ENCODE peak calls at places on chromosome 14, in eight cellular contexts. F is germinal center, U is PC-3, R is fibroblast of pulmonary artery, Y is choroid plexus epithelial cell, E is uterus, B is KBM-7, O is AG10803. H is an unnamed sample.

GRCh38 chr14:36078080-36078479 is 98.4 kb downstream of the PTCSC3 start:
- DNase-seq in B (no peak), R (no peak), Y (no peak), U (no peak), O (no peak), E (no peak), F (no peak), H (no peak)

GRCh38 chr14:64347748-64348147 is 40.4 kb upstream of the MTHFD1 start:
- DNase-seq in U (no peak), F (no peak), O (no peak), E (no peak), Y (no peak), R (no peak), B (no peak), H (no peak)

GRCh38 chr14:28254768-28255167 is 511.8 kb upstream of the FOXG1 start:
- DNase-seq in F (no peak), U (no peak), Y (no peak), B (no peak), R (peak), E (no peak), O (no peak), H (no peak)

GRCh38 chr14:67435603-67436002 is 23.6 kb upstream of the PLEK2 start:
- DNase-seq in Y (no peak), U (no peak), R (no peak), B (no peak), F (no peak), E (no peak), O (no peak), H (no peak)

GRCh38 chr14:27605298-27605697 is 1007.5 kb upstream of the NOVA1 start:
- DNase-seq in B (no peak), U (no peak), E (no peak), Y (no peak), F (no peak), O (no peak), R (peak), H (no peak)

GRCh38 chr14:36510078-36510799 is 9.8 kb downstream of the NKX2-1 start:
- DNase-seq in R (no peak), U (no peak), F (no peak), E (no peak), O (no peak), Y (no peak), B (no peak), H (peak)

GRCh38 chr14:68309631-68310030 is 483.2 kb downstream of the ZFP36L1 start:
- DNase-seq in U (peak), R (no peak), O (no peak), Y (no peak), F (no peak), B (peak), E (no peak), H (peak)

GRCh38 chr14:25303934-25304333 is 254.0 kb upstream of the STXBP6 start:
- DNase-seq in E (no peak), R (no peak), Y (no peak), F (no peak), B (no peak), O (no peak), U (no peak), H (no peak)

GRCh38 chr14:101226603-101227425 is 323.3 kb upstream of the RTL1 start:
- DNase-seq in F (no peak), O (no peak), Y (no peak), R (no peak), U (no peak), E (no peak), B (no peak), H (no peak)

GRCh38 chr14:61461808-61462275 is 140.5 kb downstream of the PRKCH start:
- DNase-seq in R (peak), B (peak), U (peak), E (no peak), F (peak), Y (peak), O (peak), H (peak)

GRCh38 chr14:74572829-74573360 is 39.1 kb downstream of the LTBP2 start:
- DNase-seq in B (no peak), U (no peak), E (no peak), R (no peak), F (no peak), Y (peak), O (no peak), H (no peak)

GRCh38 chr14:95500772-95501401 is 15.6 kb downstream of the SYNE3 start:
- DNase-seq in E (peak), Y (peak), O (peak), B (no peak), F (no peak), R (peak), U (peak), H (no peak)

GRCh38 chr14:94458558-94459200 is 6.1 kb upstream of the SERPINA11 start:
- DNase-seq in U (no peak), Y (no peak), E (no peak), O (no peak), B (no peak), R (peak), F (no peak), H (no peak)

GRCh38 chr14:73248294-73248868 is 11.1 kb downstream of the PAPLN start:
- DNase-seq in Y (peak), U (peak), O (no peak), F (no peak), R (peak), E (no peak), B (peak), H (peak)

GRCh38 chr14:104185916-104186495 is 47.6 kb downstream of the KIF26A start:
- DNase-seq in U (no peak), O (no peak), Y (no peak), F (no peak), E (no peak), B (no peak), R (no peak), H (no peak)

GRCh38 chr14:68307769-68308168 is 485.1 kb downstream of the ZFP36L1 start:
- DNase-seq in F (no peak), O (peak), E (no peak), Y (peak), B (no peak), R (peak), U (no peak), H (no peak)

GRCh38 chr14:60183724-60184596 is 18.8 kb upstream of the DHRS7 start:
- DNase-seq in Y (peak), E (no peak), B (peak), F (peak), R (peak), O (peak), U (peak), H (peak)

GRCh38 chr14:101729382-101729781 is 32.1 kb upstream of the PPP2R5C start:
- DNase-seq in E (no peak), Y (no peak), R (no peak), F (no peak), B (no peak), O (no peak), U (no peak), H (no peak)

GRCh38 chr14:89845346-89845745 is 109.2 kb downstream of the EFCAB11 start:
- DNase-seq in O (peak), Y (peak), B (no peak), R (peak), E (no peak), U (peak), F (no peak), H (no peak)

GRCh38 chr14:67359319-67359774 is 257 bp downstream of the ATP6V1D start:
- DNase-seq in F (peak), E (no peak), R (peak), B (no peak), O (peak), U (peak), Y (peak), H (no peak)

GRCh38 chr14:72839351-72839750 is 54.5 kb downstream of the DPF3 start:
- DNase-seq in B (no peak), F (no peak), U (no peak), E (no peak), R (no peak), Y (no peak), O (no peak), H (no peak)

GRCh38 chr14:59895721-59896120 is 24.2 kb upstream of the LRRC9 start:
- DNase-seq in B (no peak), U (no peak), F (no peak), E (no peak), O (no peak), R (no peak), Y (no peak), H (no peak)

GRCh38 chr14:87940382-87940781 is 52.6 kb downstream of the GALC start:
- DNase-seq in U (no peak), F (no peak), R (no peak), O (no peak), Y (no peak), E (no peak), B (no peak), H (no peak)

GRCh38 chr14:24060443-24060842 is 8.6 kb downstream of the CARMIL3 start:
- DNase-seq in E (no peak), R (no peak), O (no peak), U (no peak), B (no peak), F (no peak), Y (no peak), H (no peak)

GRCh38 chr14:51750542-51750941 is 98.8 kb downstream of the FRMD6 start:
- DNase-seq in B (no peak), Y (no peak), R (no peak), U (no peak), O (no peak), E (no peak), F (no peak), H (no peak)

GRCh38 chr14:72812292-72812851 is 81.5 kb downstream of the DPF3 start:
- DNase-seq in Y (no peak), O (no peak), U (no peak), E (peak), B (no peak), R (no peak), F (no peak), H (no peak)